ENCODE peak calls at places on chromosomes 2 and 18, in seven cellular contexts. One of them, this sample, is unnamed.
A peak's percentile ranks its signal among the peaks of the same experiment; 100 is the strongest.

GRCh38 chr2:140457483-140457882 is 1673.3 kb downstream of the LRP1B start:
- DNase-seq in CD4-positive, alpha-beta T cell: no peak
- DNase-seq in central memory CD4-positive, alpha-beta T cell: no peak
- DNase-seq in COR-L47: peak; percentile 32
- DNase-seq in B cell: no peak
- DNase-seq in EH: no peak
- DNase-seq in IMR-90: no peak
- DNase-seq in this sample: peak; percentile 40

GRCh38 chr2:109335586-109336266 is 206.7 kb downstream of the SH3RF3 start:
- DNase-seq in COR-L47: no peak
- DNase-seq in EH: peak; percentile 88
- DNase-seq in B cell: no peak
- DNase-seq in CD4-positive, alpha-beta T cell: no peak
- DNase-seq in central memory CD4-positive, alpha-beta T cell: no peak
- DNase-seq in IMR-90: peak; percentile 83
- DNase-seq in this sample: peak; percentile 74

GRCh38 chr2:101847661-101848339 is 144.0 kb upstream of the IL1R2 start:
- DNase-seq in B cell: no peak
- DNase-seq in IMR-90: peak; percentile 67
- DNase-seq in CD4-positive, alpha-beta T cell: no peak
- DNase-seq in COR-L47: no peak
- DNase-seq in central memory CD4-positive, alpha-beta T cell: no peak
- DNase-seq in EH: peak; percentile 19
- DNase-seq in this sample: no peak

GRCh38 chr2:95274291-95275150 is at the start of gene PROM2:
- DNase-seq in CD4-positive, alpha-beta T cell: no peak
- DNase-seq in IMR-90: no peak
- DNase-seq in B cell: peak; percentile 14
- DNase-seq in central memory CD4-positive, alpha-beta T cell: no peak
- DNase-seq in COR-L47: no peak
- DNase-seq in EH: no peak
- DNase-seq in this sample: no peak

GRCh38 chr18:74132201-74132600 is 15.4 kb downstream of the FBXO15 start:
- DNase-seq in B cell: no peak
- DNase-seq in CD4-positive, alpha-beta T cell: no peak
- DNase-seq in COR-L47: no peak
- DNase-seq in central memory CD4-positive, alpha-beta T cell: no peak
- DNase-seq in IMR-90: peak; percentile 82
- DNase-seq in EH: peak; percentile 52
- DNase-seq in this sample: peak; percentile 45

GRCh38 chr2:209958016-209958415 is 44.4 kb upstream of the RPE start:
- DNase-seq in CD4-positive, alpha-beta T cell: no peak
- DNase-seq in B cell: no peak
- DNase-seq in central memory CD4-positive, alpha-beta T cell: no peak
- DNase-seq in EH: no peak
- DNase-seq in COR-L47: no peak
- DNase-seq in IMR-90: no peak
- DNase-seq in this sample: no peak

GRCh38 chr2:88698027-88698413 is 6.5 kb downstream of the RPIA start:
- DNase-seq in COR-L47: peak; percentile 64
- DNase-seq in central memory CD4-positive, alpha-beta T cell: no peak
- DNase-seq in IMR-90: peak; percentile 4
- DNase-seq in EH: no peak
- DNase-seq in B cell: no peak
- DNase-seq in CD4-positive, alpha-beta T cell: no peak
- DNase-seq in this sample: no peak

GRCh38 chr18:36608107-36608506 is 220.7 kb downstream of the TPGS2 start:
- DNase-seq in CD4-positive, alpha-beta T cell: no peak
- DNase-seq in EH: no peak
- DNase-seq in central memory CD4-positive, alpha-beta T cell: no peak
- DNase-seq in B cell: no peak
- DNase-seq in COR-L47: no peak
- DNase-seq in IMR-90: no peak
- DNase-seq in this sample: no peak

GRCh38 chr2:209322905-209323517 is 100.8 kb upstream of the MAP2 start:
- DNase-seq in COR-L47: no peak
- DNase-seq in central memory CD4-positive, alpha-beta T cell: no peak
- DNase-seq in IMR-90: no peak
- DNase-seq in CD4-positive, alpha-beta T cell: no peak
- DNase-seq in B cell: no peak
- DNase-seq in EH: no peak
- DNase-seq in this sample: no peak

GRCh38 chr2:148770047-148770446 is 105.0 kb upstream of the KIF5C start:
- DNase-seq in EH: no peak
- DNase-seq in COR-L47: no peak
- DNase-seq in CD4-positive, alpha-beta T cell: no peak
- DNase-seq in B cell: no peak
- DNase-seq in central memory CD4-positive, alpha-beta T cell: no peak
- DNase-seq in IMR-90: no peak
- DNase-seq in this sample: no peak

GRCh38 chr18:53025247-53025646 is 685.2 kb downstream of the DCC start:
- DNase-seq in B cell: no peak
- DNase-seq in central memory CD4-positive, alpha-beta T cell: no peak
- DNase-seq in CD4-positive, alpha-beta T cell: no peak
- DNase-seq in EH: no peak
- DNase-seq in COR-L47: no peak
- DNase-seq in IMR-90: no peak
- DNase-seq in this sample: no peak

GRCh38 chr2:111986116-111986900 is 68.8 kb upstream of the TMEM87B start:
- DNase-seq in IMR-90: peak; percentile 8
- DNase-seq in COR-L47: no peak
- DNase-seq in EH: peak; percentile 2
- DNase-seq in CD4-positive, alpha-beta T cell: no peak
- DNase-seq in B cell: no peak
- DNase-seq in central memory CD4-positive, alpha-beta T cell: no peak
- DNase-seq in this sample: no peak

GRCh38 chr2:19287324-19287723 is 71.1 kb downstream of the OSR1 start:
- DNase-seq in COR-L47: no peak
- DNase-seq in EH: peak; percentile 64
- DNase-seq in B cell: no peak
- DNase-seq in CD4-positive, alpha-beta T cell: no peak
- DNase-seq in central memory CD4-positive, alpha-beta T cell: no peak
- DNase-seq in IMR-90: peak; percentile 12
- DNase-seq in this sample: no peak

GRCh38 chr2:162153608-162154224 is 1.7 kb upstream of the GCG start:
- DNase-seq in IMR-90: peak; percentile 49
- DNase-seq in central memory CD4-positive, alpha-beta T cell: peak; percentile 34
- DNase-seq in COR-L47: peak; percentile 43
- DNase-seq in CD4-positive, alpha-beta T cell: peak; percentile 30
- DNase-seq in B cell: no peak
- DNase-seq in EH: peak; percentile 65
- DNase-seq in this sample: peak; percentile 75

GRCh38 chr2:183665403-183665802 is 541.2 kb downstream of the NUP35 start:
- DNase-seq in IMR-90: no peak
- DNase-seq in COR-L47: peak; percentile 93
- DNase-seq in central memory CD4-positive, alpha-beta T cell: no peak
- DNase-seq in CD4-positive, alpha-beta T cell: no peak
- DNase-seq in EH: no peak
- DNase-seq in B cell: no peak
- DNase-seq in this sample: no peak

GRCh38 chr18:79770826-79771225 is 26.9 kb upstream of the KCNG2 start:
- DNase-seq in IMR-90: no peak
- DNase-seq in central memory CD4-positive, alpha-beta T cell: no peak
- DNase-seq in B cell: no peak
- DNase-seq in COR-L47: no peak
- DNase-seq in EH: no peak
- DNase-seq in CD4-positive, alpha-beta T cell: no peak
- DNase-seq in this sample: no peak

GRCh38 chr2:217396165-217396564 is 536.3 kb upstream of the TNP1 start:
- DNase-seq in COR-L47: no peak
- DNase-seq in B cell: no peak
- DNase-seq in central memory CD4-positive, alpha-beta T cell: no peak
- DNase-seq in IMR-90: peak; percentile 45
- DNase-seq in CD4-positive, alpha-beta T cell: no peak
- DNase-seq in EH: peak; percentile 86
- DNase-seq in this sample: no peak

GRCh38 chr2:230842473-230842872 is 22.3 kb upstream of the ITM2C start:
- DNase-seq in B cell: no peak
- DNase-seq in IMR-90: no peak
- DNase-seq in central memory CD4-positive, alpha-beta T cell: no peak
- DNase-seq in EH: no peak
- DNase-seq in CD4-positive, alpha-beta T cell: no peak
- DNase-seq in COR-L47: no peak
- DNase-seq in this sample: no peak

GRCh38 chr18:13266208-13267100 is 47.9 kb downstream of the LDLRAD4 start:
- DNase-seq in EH: no peak
- DNase-seq in IMR-90: no peak
- DNase-seq in CD4-positive, alpha-beta T cell: no peak
- DNase-seq in B cell: no peak
- DNase-seq in central memory CD4-positive, alpha-beta T cell: peak; percentile 46
- DNase-seq in COR-L47: no peak
- DNase-seq in this sample: no peak

GRCh38 chr2:20108655-20109396 is 57.4 kb upstream of the LAPTM4A start:
- DNase-seq in B cell: no peak
- DNase-seq in CD4-positive, alpha-beta T cell: no peak
- DNase-seq in COR-L47: no peak
- DNase-seq in central memory CD4-positive, alpha-beta T cell: no peak
- DNase-seq in IMR-90: peak; percentile 85
- DNase-seq in EH: no peak
- DNase-seq in this sample: peak; percentile 75

GRCh38 chr2:169526451-169526850 is 16.9 kb downstream of the KLHL41 start:
- DNase-seq in B cell: no peak
- DNase-seq in central memory CD4-positive, alpha-beta T cell: no peak
- DNase-seq in COR-L47: no peak
- DNase-seq in EH: peak; percentile 13
- DNase-seq in IMR-90: peak; percentile 28
- DNase-seq in CD4-positive, alpha-beta T cell: no peak
- DNase-seq in this sample: no peak

GRCh38 chr2:140353541-140353940 is 1573.4 kb upstream of the NXPH2 start:
- DNase-seq in EH: no peak
- DNase-seq in COR-L47: no peak
- DNase-seq in central memory CD4-positive, alpha-beta T cell: no peak
- DNase-seq in IMR-90: no peak
- DNase-seq in B cell: no peak
- DNase-seq in CD4-positive, alpha-beta T cell: no peak
- DNase-seq in this sample: peak; percentile 77

GRCh38 chr2:86785456-86785855 is 5.3 kb downstream of the CD8A start:
- DNase-seq in COR-L47: no peak
- DNase-seq in CD4-positive, alpha-beta T cell: no peak
- DNase-seq in IMR-90: no peak
- DNase-seq in EH: no peak
- DNase-seq in central memory CD4-positive, alpha-beta T cell: no peak
- DNase-seq in B cell: no peak
- DNase-seq in this sample: no peak

GRCh38 chr18:23306842-23307241 is 146.2 kb upstream of the RIOK3 start:
- DNase-seq in EH: no peak
- DNase-seq in IMR-90: no peak
- DNase-seq in central memory CD4-positive, alpha-beta T cell: no peak
- DNase-seq in CD4-positive, alpha-beta T cell: no peak
- DNase-seq in B cell: no peak
- DNase-seq in COR-L47: no peak
- DNase-seq in this sample: no peak

GRCh38 chr2:108630567-108631405 is 88.5 kb upstream of the RANBP2 start:
- DNase-seq in COR-L47: no peak
- DNase-seq in central memory CD4-positive, alpha-beta T cell: no peak
- DNase-seq in IMR-90: peak; percentile 51
- DNase-seq in EH: peak; percentile 69
- DNase-seq in CD4-positive, alpha-beta T cell: no peak
- DNase-seq in B cell: no peak
- DNase-seq in this sample: no peak

GRCh38 chr2:74441111-74441689 is 537 bp downstream of the RTKN start:
- DNase-seq in IMR-90: no peak
- DNase-seq in COR-L47: peak; percentile 41
- DNase-seq in B cell: no peak
- DNase-seq in CD4-positive, alpha-beta T cell: no peak
- DNase-seq in EH: no peak
- DNase-seq in central memory CD4-positive, alpha-beta T cell: no peak
- DNase-seq in this sample: no peak

GRCh38 chr18:28149810-28150420 is 27.0 kb downstream of the CDH2 start:
- DNase-seq in COR-L47: no peak
- DNase-seq in B cell: no peak
- DNase-seq in EH: no peak
- DNase-seq in IMR-90: no peak
- DNase-seq in CD4-positive, alpha-beta T cell: no peak
- DNase-seq in central memory CD4-positive, alpha-beta T cell: no peak
- DNase-seq in this sample: no peak

GRCh38 chr2:237011196-237011595 is 74.5 kb upstream of the COPS8 start:
- DNase-seq in central memory CD4-positive, alpha-beta T cell: no peak
- DNase-seq in IMR-90: peak; percentile 6
- DNase-seq in EH: no peak
- DNase-seq in COR-L47: no peak
- DNase-seq in CD4-positive, alpha-beta T cell: no peak
- DNase-seq in B cell: no peak
- DNase-seq in this sample: no peak

GRCh38 chr2:226985227-226985946 is 149.5 kb downstream of the RHBDD1 start:
- DNase-seq in IMR-90: peak; percentile 83
- DNase-seq in CD4-positive, alpha-beta T cell: no peak
- DNase-seq in B cell: no peak
- DNase-seq in central memory CD4-positive, alpha-beta T cell: peak; percentile 12
- DNase-seq in EH: peak; percentile 84
- DNase-seq in COR-L47: peak; percentile 21
- DNase-seq in this sample: peak; percentile 93

GRCh38 chr18:49050462-49050861 is 99.7 kb upstream of the SMAD7 start:
- DNase-seq in COR-L47: no peak
- DNase-seq in central memory CD4-positive, alpha-beta T cell: no peak
- DNase-seq in B cell: no peak
- DNase-seq in EH: peak; percentile 17
- DNase-seq in IMR-90: no peak
- DNase-seq in CD4-positive, alpha-beta T cell: no peak
- DNase-seq in this sample: no peak

GRCh38 chr2:232438051-232438450 is 17.9 kb upstream of the ALPI start:
- DNase-seq in B cell: no peak
- DNase-seq in central memory CD4-positive, alpha-beta T cell: no peak
- DNase-seq in COR-L47: no peak
- DNase-seq in CD4-positive, alpha-beta T cell: no peak
- DNase-seq in EH: no peak
- DNase-seq in IMR-90: no peak
- DNase-seq in this sample: no peak

GRCh38 chr2:188050716-188051115 is 241.0 kb upstream of the GULP1 start:
- DNase-seq in B cell: no peak
- DNase-seq in central memory CD4-positive, alpha-beta T cell: no peak
- DNase-seq in CD4-positive, alpha-beta T cell: no peak
- DNase-seq in COR-L47: no peak
- DNase-seq in EH: peak; percentile 84
- DNase-seq in IMR-90: no peak
- DNase-seq in this sample: peak; percentile 43

GRCh38 chr2:209426432-209426831 is 2.6 kb downstream of the MAP2 start:
- DNase-seq in COR-L47: peak; percentile 23
- DNase-seq in EH: peak; percentile 40
- DNase-seq in CD4-positive, alpha-beta T cell: no peak
- DNase-seq in IMR-90: no peak
- DNase-seq in B cell: no peak
- DNase-seq in central memory CD4-positive, alpha-beta T cell: no peak
- DNase-seq in this sample: peak; percentile 75

GRCh38 chr2:197088694-197089093 is 162.2 kb upstream of the PGAP1 start:
- DNase-seq in EH: peak; percentile 41
- DNase-seq in IMR-90: peak; percentile 28
- DNase-seq in B cell: no peak
- DNase-seq in CD4-positive, alpha-beta T cell: no peak
- DNase-seq in central memory CD4-positive, alpha-beta T cell: no peak
- DNase-seq in COR-L47: no peak
- DNase-seq in this sample: peak; percentile 71

GRCh38 chr2:102301867-102302362 is 9.4 kb upstream of the IL1RL1 start:
- DNase-seq in CD4-positive, alpha-beta T cell: no peak
- DNase-seq in EH: no peak
- DNase-seq in B cell: no peak
- DNase-seq in IMR-90: peak; percentile 32
- DNase-seq in central memory CD4-positive, alpha-beta T cell: peak; percentile 37
- DNase-seq in COR-L47: no peak
- DNase-seq in this sample: peak; percentile 77